ENCODE peak calls at places on chromosomes 12 and 14, in ten cellular contexts. One of them, this sample, is unnamed.

GRCh38 chr14:51776102-51776894 is 84.1 kb upstream of the GNG2 start:
- DNase-seq in GM12892: peak; percentile 51
- DNase-seq in AML-193: peak; percentile 19
- DNase-seq in naive thymus-derived CD4-positive, alpha-beta T cell: no peak
- DNase-seq in progenitor cell of endocrine pancreas: peak; percentile 36
- DNase-seq in pons: peak; percentile 58
- DNase-seq in IMR-90: peak; percentile 68
- DNase-seq in substantia nigra: peak; percentile 35
- DNase-seq in NCI-H774: no peak
- DNase-seq in T-helper 17 cell: no peak
- DNase-seq in this sample: peak; percentile 88

GRCh38 chr12:29155079-29155478 is 6.0 kb downstream of the FAR2 start:
- DNase-seq in GM12892: no peak
- DNase-seq in AML-193: peak; percentile 20
- DNase-seq in naive thymus-derived CD4-positive, alpha-beta T cell: no peak
- DNase-seq in progenitor cell of endocrine pancreas: no peak
- DNase-seq in pons: no peak
- DNase-seq in IMR-90: no peak
- DNase-seq in substantia nigra: no peak
- DNase-seq in NCI-H774: no peak
- DNase-seq in T-helper 17 cell: no peak
- DNase-seq in this sample: peak; percentile 39

GRCh38 chr12:118356809-118357326 is 15.8 kb downstream of the TAOK3 start:
- DNase-seq in GM12892: no peak
- DNase-seq in AML-193: no peak
- DNase-seq in naive thymus-derived CD4-positive, alpha-beta T cell: no peak
- DNase-seq in progenitor cell of endocrine pancreas: no peak
- DNase-seq in pons: no peak
- DNase-seq in IMR-90: peak; percentile 92
- DNase-seq in substantia nigra: no peak
- DNase-seq in NCI-H774: no peak
- DNase-seq in T-helper 17 cell: no peak
- DNase-seq in this sample: peak; percentile 54

GRCh38 chr12:106304001-106304421 is 1.5 kb downstream of the TCP11L2 start:
- DNase-seq in GM12892: no peak
- DNase-seq in AML-193: no peak
- DNase-seq in naive thymus-derived CD4-positive, alpha-beta T cell: peak; percentile 15
- DNase-seq in progenitor cell of endocrine pancreas: no peak
- DNase-seq in pons: peak; percentile 97
- DNase-seq in IMR-90: no peak
- DNase-seq in substantia nigra: peak; percentile 14
- DNase-seq in NCI-H774: no peak
- DNase-seq in T-helper 17 cell: no peak
- DNase-seq in this sample: no peak

GRCh38 chr14:50619569-50620141 is 48.5 kb downstream of the SAV1 start:
- DNase-seq in GM12892: no peak
- DNase-seq in AML-193: peak; percentile 48
- DNase-seq in naive thymus-derived CD4-positive, alpha-beta T cell: no peak
- DNase-seq in progenitor cell of endocrine pancreas: no peak
- DNase-seq in pons: peak; percentile 86
- DNase-seq in IMR-90: peak; percentile 65
- DNase-seq in substantia nigra: no peak
- DNase-seq in NCI-H774: no peak
- DNase-seq in T-helper 17 cell: no peak
- DNase-seq in this sample: peak; percentile 79

GRCh38 chr14:37234222-37234621 is 36.5 kb downstream of the MIPOL1 start:
- DNase-seq in GM12892: no peak
- DNase-seq in AML-193: no peak
- DNase-seq in naive thymus-derived CD4-positive, alpha-beta T cell: no peak
- DNase-seq in progenitor cell of endocrine pancreas: no peak
- DNase-seq in pons: no peak
- DNase-seq in IMR-90: no peak
- DNase-seq in substantia nigra: no peak
- DNase-seq in NCI-H774: no peak
- DNase-seq in T-helper 17 cell: no peak
- DNase-seq in this sample: no peak

GRCh38 chr14:64233791-64234190 is 60.4 kb downstream of the ESR2 start:
- DNase-seq in GM12892: no peak
- DNase-seq in AML-193: no peak
- DNase-seq in naive thymus-derived CD4-positive, alpha-beta T cell: no peak
- DNase-seq in progenitor cell of endocrine pancreas: no peak
- DNase-seq in pons: no peak
- DNase-seq in IMR-90: peak; percentile 10
- DNase-seq in substantia nigra: no peak
- DNase-seq in NCI-H774: no peak
- DNase-seq in T-helper 17 cell: no peak
- DNase-seq in this sample: no peak

GRCh38 chr12:105322070-105322469 is 8.4 kb upstream of the C12orf75 start:
- DNase-seq in GM12892: no peak
- DNase-seq in AML-193: no peak
- DNase-seq in naive thymus-derived CD4-positive, alpha-beta T cell: no peak
- DNase-seq in progenitor cell of endocrine pancreas: no peak
- DNase-seq in pons: no peak
- DNase-seq in IMR-90: peak; percentile 39
- DNase-seq in substantia nigra: no peak
- DNase-seq in NCI-H774: no peak
- DNase-seq in T-helper 17 cell: no peak
- DNase-seq in this sample: no peak

GRCh38 chr12:96034631-96035282 is 630 bp downstream of the LTA4H start:
- DNase-seq in GM12892: no peak
- DNase-seq in AML-193: no peak
- DNase-seq in naive thymus-derived CD4-positive, alpha-beta T cell: peak; percentile 10
- DNase-seq in progenitor cell of endocrine pancreas: no peak
- DNase-seq in pons: peak; percentile 16
- DNase-seq in IMR-90: peak; percentile 37
- DNase-seq in substantia nigra: no peak
- DNase-seq in NCI-H774: no peak
- DNase-seq in T-helper 17 cell: no peak
- DNase-seq in this sample: peak; percentile 69

GRCh38 chr14:100902792-100903191 is 730 bp downstream of the RTL1 start:
- DNase-seq in GM12892: no peak
- DNase-seq in AML-193: no peak
- DNase-seq in naive thymus-derived CD4-positive, alpha-beta T cell: no peak
- DNase-seq in progenitor cell of endocrine pancreas: no peak
- DNase-seq in pons: no peak
- DNase-seq in IMR-90: no peak
- DNase-seq in substantia nigra: no peak
- DNase-seq in NCI-H774: no peak
- DNase-seq in T-helper 17 cell: no peak
- DNase-seq in this sample: no peak

GRCh38 chr12:47777741-47778558 is 4.9 kb downstream of the SLC48A1 start:
- DNase-seq in GM12892: no peak
- DNase-seq in AML-193: peak; percentile 68
- DNase-seq in naive thymus-derived CD4-positive, alpha-beta T cell: no peak
- DNase-seq in progenitor cell of endocrine pancreas: no peak
- DNase-seq in pons: peak; percentile 99
- DNase-seq in IMR-90: no peak
- DNase-seq in substantia nigra: peak; percentile 91
- DNase-seq in NCI-H774: no peak
- DNase-seq in T-helper 17 cell: no peak
- DNase-seq in this sample: peak; percentile 88

GRCh38 chr12:114823701-114824100 is 139.7 kb upstream of the TBX3 start:
- DNase-seq in GM12892: no peak
- DNase-seq in AML-193: no peak
- DNase-seq in naive thymus-derived CD4-positive, alpha-beta T cell: no peak
- DNase-seq in progenitor cell of endocrine pancreas: no peak
- DNase-seq in pons: no peak
- DNase-seq in IMR-90: no peak
- DNase-seq in substantia nigra: no peak
- DNase-seq in NCI-H774: no peak
- DNase-seq in T-helper 17 cell: no peak
- DNase-seq in this sample: no peak

GRCh38 chr14:75025082-75025481 is 22.4 kb downstream of the EIF2B2 start:
- DNase-seq in GM12892: no peak
- DNase-seq in AML-193: no peak
- DNase-seq in naive thymus-derived CD4-positive, alpha-beta T cell: no peak
- DNase-seq in progenitor cell of endocrine pancreas: no peak
- DNase-seq in pons: no peak
- DNase-seq in IMR-90: peak; percentile 69
- DNase-seq in substantia nigra: no peak
- DNase-seq in NCI-H774: no peak
- DNase-seq in T-helper 17 cell: no peak
- DNase-seq in this sample: no peak

GRCh38 chr12:84408936-84409335 is 503.7 kb downstream of the SLC6A15 start:
- DNase-seq in GM12892: no peak
- DNase-seq in AML-193: no peak
- DNase-seq in naive thymus-derived CD4-positive, alpha-beta T cell: no peak
- DNase-seq in progenitor cell of endocrine pancreas: no peak
- DNase-seq in pons: no peak
- DNase-seq in IMR-90: no peak
- DNase-seq in substantia nigra: no peak
- DNase-seq in NCI-H774: no peak
- DNase-seq in T-helper 17 cell: no peak
- DNase-seq in this sample: no peak

GRCh38 chr14:34912182-34912581 is 37.0 kb upstream of the BAZ1A start:
- DNase-seq in GM12892: no peak
- DNase-seq in AML-193: peak; percentile 13
- DNase-seq in naive thymus-derived CD4-positive, alpha-beta T cell: no peak
- DNase-seq in progenitor cell of endocrine pancreas: no peak
- DNase-seq in pons: no peak
- DNase-seq in IMR-90: no peak
- DNase-seq in substantia nigra: no peak
- DNase-seq in NCI-H774: no peak
- DNase-seq in T-helper 17 cell: no peak
- DNase-seq in this sample: peak; percentile 33

GRCh38 chr12:107668320-107668719 is 17.3 kb upstream of the PWP1 start:
- DNase-seq in GM12892: no peak
- DNase-seq in AML-193: no peak
- DNase-seq in naive thymus-derived CD4-positive, alpha-beta T cell: no peak
- DNase-seq in progenitor cell of endocrine pancreas: no peak
- DNase-seq in pons: no peak
- DNase-seq in IMR-90: peak; percentile 5
- DNase-seq in substantia nigra: no peak
- DNase-seq in NCI-H774: no peak
- DNase-seq in T-helper 17 cell: no peak
- DNase-seq in this sample: no peak

GRCh38 chr12:2183556-2184541 is 131.1 kb downstream of the CACNA1C start:
- DNase-seq in GM12892: no peak
- DNase-seq in AML-193: no peak
- DNase-seq in naive thymus-derived CD4-positive, alpha-beta T cell: no peak
- DNase-seq in progenitor cell of endocrine pancreas: no peak
- DNase-seq in pons: peak; percentile 8
- DNase-seq in IMR-90: peak; percentile 75
- DNase-seq in substantia nigra: no peak
- DNase-seq in NCI-H774: no peak
- DNase-seq in T-helper 17 cell: no peak
- DNase-seq in this sample: no peak

GRCh38 chr12:103840399-103840880 is 594 bp downstream of the NT5DC3 start:
- DNase-seq in GM12892: peak; percentile 29
- DNase-seq in AML-193: no peak
- DNase-seq in naive thymus-derived CD4-positive, alpha-beta T cell: no peak
- DNase-seq in progenitor cell of endocrine pancreas: no peak
- DNase-seq in pons: no peak
- DNase-seq in IMR-90: peak; percentile 25
- DNase-seq in substantia nigra: no peak
- DNase-seq in NCI-H774: no peak
- DNase-seq in T-helper 17 cell: no peak
- DNase-seq in this sample: no peak

GRCh38 chr12:98402081-98402480 is 113.3 kb upstream of the TMPO start:
- DNase-seq in GM12892: no peak
- DNase-seq in AML-193: no peak
- DNase-seq in naive thymus-derived CD4-positive, alpha-beta T cell: no peak
- DNase-seq in progenitor cell of endocrine pancreas: no peak
- DNase-seq in pons: no peak
- DNase-seq in IMR-90: peak; percentile 29
- DNase-seq in substantia nigra: no peak
- DNase-seq in NCI-H774: no peak
- DNase-seq in T-helper 17 cell: no peak
- DNase-seq in this sample: no peak

GRCh38 chr14:52044791-52045522 is 23.9 kb downstream of the NID2 start:
- DNase-seq in GM12892: no peak
- DNase-seq in AML-193: no peak
- DNase-seq in naive thymus-derived CD4-positive, alpha-beta T cell: no peak
- DNase-seq in progenitor cell of endocrine pancreas: no peak
- DNase-seq in pons: no peak
- DNase-seq in IMR-90: peak; percentile 95
- DNase-seq in substantia nigra: no peak
- DNase-seq in NCI-H774: no peak
- DNase-seq in T-helper 17 cell: no peak
- DNase-seq in this sample: no peak

GRCh38 chr12:69936214-69936731 is 111.2 kb downstream of the MYRFL start:
- DNase-seq in GM12892: no peak
- DNase-seq in AML-193: no peak
- DNase-seq in naive thymus-derived CD4-positive, alpha-beta T cell: no peak
- DNase-seq in progenitor cell of endocrine pancreas: peak; percentile 33
- DNase-seq in pons: no peak
- DNase-seq in IMR-90: no peak
- DNase-seq in substantia nigra: no peak
- DNase-seq in NCI-H774: no peak
- DNase-seq in T-helper 17 cell: no peak
- DNase-seq in this sample: no peak

GRCh38 chr12:129067482-129067881 is 214.2 kb downstream of the GLT1D1 start:
- DNase-seq in GM12892: no peak
- DNase-seq in AML-193: no peak
- DNase-seq in naive thymus-derived CD4-positive, alpha-beta T cell: no peak
- DNase-seq in progenitor cell of endocrine pancreas: no peak
- DNase-seq in pons: no peak
- DNase-seq in IMR-90: no peak
- DNase-seq in substantia nigra: no peak
- DNase-seq in NCI-H774: peak; percentile 21
- DNase-seq in T-helper 17 cell: no peak
- DNase-seq in this sample: no peak